ENCODE peak calls at places on chromosomes 1 and 21, in five cellular contexts. I, F, W, S and A are unnamed samples. For H3K27me3, the result is how much of the 10 kb centered on the place peaks cover.

GRCh38 chr1:153513666-153514065 is 22.1 kb downstream of the S100A6 start:
- DNase-seq in S (no peak), W (no peak), F (no peak), I (no peak), A (no peak)

GRCh38 chr1:74468982-74469603 is 43.3 kb downstream of the LRRC53 start:
- DNase-seq in W (no peak), S (no peak), F (no peak), I (no peak), A (no peak)

GRCh38 chr1:98704474-98704873 is 43.0 kb downstream of the SNX7 start:
- DNase-seq in S (no peak), I (no peak), W (no peak), F (no peak), A (no peak)

GRCh38 chr21:18424250-18424649 is 20.7 kb upstream of the TMPRSS15 start:
- DNase-seq in W (no peak), S (no peak), I (no peak), F (no peak), A (no peak)

GRCh38 chr21:45045481-45045880 is 28.9 kb upstream of the ADARB1 start:
- DNase-seq in S (no peak), F (no peak), I (no peak), W (no peak), A (no peak)

GRCh38 chr21:30083120-30083945 is 83.3 kb downstream of the CLDN17 start:
- DNase-seq in I (no peak), W (no peak), S (no peak), F (no peak), A (no peak)

GRCh38 chr1:107225706-107226105 is 84.9 kb downstream of the NTNG1 start:
- DNase-seq in S (no peak), F (no peak), I (no peak), W (no peak), A (no peak)

GRCh38 chr1:216702170-216702569 is 21.1 kb downstream of the ESRRG start:
- DNase-seq in I (no peak), F (no peak), W (no peak), S (no peak), A (no peak)

GRCh38 chr1:115515270-115515669 is 126.5 kb upstream of the VANGL1 start:
- DNase-seq in W (no peak), S (no peak), I (no peak), F (no peak), A (no peak)

GRCh38 chr1:232589111-232589808 is 40.7 kb downstream of the SIPA1L2 start:
- DNase-seq in I (no peak), F (no peak), S (no peak), W (no peak), A (no peak)

DNA sequence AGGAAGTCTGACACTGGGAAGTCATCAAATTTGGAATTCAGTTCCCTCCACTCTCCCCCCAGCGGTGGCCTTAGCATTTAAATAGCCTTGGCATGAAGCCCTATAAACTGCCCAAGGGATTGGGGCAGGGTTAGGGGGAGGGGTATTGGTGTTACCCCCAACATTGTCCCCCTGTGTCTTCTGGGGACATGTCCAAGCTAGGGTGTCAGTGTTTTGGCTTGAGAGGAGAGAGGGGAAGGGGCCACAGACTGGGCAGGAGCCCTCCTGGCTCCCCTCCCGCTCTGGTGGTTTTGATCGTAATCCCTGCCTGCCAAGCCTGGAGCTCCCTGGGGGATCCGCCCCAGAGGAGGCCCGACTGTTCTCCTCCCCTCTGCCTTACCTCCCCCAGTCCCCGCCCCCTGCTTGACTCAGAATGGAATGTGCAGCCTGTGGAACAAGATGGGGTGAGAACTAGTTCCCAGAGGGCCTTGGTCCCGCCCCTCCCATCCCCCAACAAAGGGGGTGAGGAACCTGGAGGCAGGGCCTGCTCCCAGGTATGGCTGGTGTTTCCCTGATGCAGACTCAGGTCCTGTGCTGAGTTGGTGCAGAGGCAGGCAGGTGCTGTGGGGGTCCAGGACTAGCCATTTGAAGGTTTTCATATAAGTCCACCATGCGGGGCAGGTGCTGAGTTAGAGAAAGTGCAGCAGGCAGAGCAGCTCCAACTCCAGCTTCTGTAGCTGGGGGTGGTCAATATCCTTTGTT is 7.4 kb downstream of the SOX13 start:
- DNase-seq in I (peak), F (peak), S (peak), W (peak), A (no peak)
- TF ChIP-seq POLR2AphosphoS5 in I (no peak), F (peak), S (no peak), W (no peak), A (no peak)

GRCh38 chr1:19599810-19600209 is 44.3 kb upstream of the NBL1 start:
- DNase-seq in S (no peak), W (no peak), F (peak), I (no peak), A (no peak)

GRCh38 chr1:19597463-19598309 is 46.4 kb upstream of the NBL1 start:
- DNase-seq in W (no peak), F (peak), S (no peak), I (no peak), A (peak)

GRCh38 chr1:19596065-19596718 is 47.9 kb upstream of the NBL1 start:
- DNase-seq in S (no peak), I (no peak), W (peak), F (no peak), A (no peak)

GRCh38 chr1:19591482-19592093 is 52.5 kb upstream of the NBL1 start:
- DNase-seq in F (no peak), S (no peak), I (no peak), W (no peak), A (no peak)

DNA sequence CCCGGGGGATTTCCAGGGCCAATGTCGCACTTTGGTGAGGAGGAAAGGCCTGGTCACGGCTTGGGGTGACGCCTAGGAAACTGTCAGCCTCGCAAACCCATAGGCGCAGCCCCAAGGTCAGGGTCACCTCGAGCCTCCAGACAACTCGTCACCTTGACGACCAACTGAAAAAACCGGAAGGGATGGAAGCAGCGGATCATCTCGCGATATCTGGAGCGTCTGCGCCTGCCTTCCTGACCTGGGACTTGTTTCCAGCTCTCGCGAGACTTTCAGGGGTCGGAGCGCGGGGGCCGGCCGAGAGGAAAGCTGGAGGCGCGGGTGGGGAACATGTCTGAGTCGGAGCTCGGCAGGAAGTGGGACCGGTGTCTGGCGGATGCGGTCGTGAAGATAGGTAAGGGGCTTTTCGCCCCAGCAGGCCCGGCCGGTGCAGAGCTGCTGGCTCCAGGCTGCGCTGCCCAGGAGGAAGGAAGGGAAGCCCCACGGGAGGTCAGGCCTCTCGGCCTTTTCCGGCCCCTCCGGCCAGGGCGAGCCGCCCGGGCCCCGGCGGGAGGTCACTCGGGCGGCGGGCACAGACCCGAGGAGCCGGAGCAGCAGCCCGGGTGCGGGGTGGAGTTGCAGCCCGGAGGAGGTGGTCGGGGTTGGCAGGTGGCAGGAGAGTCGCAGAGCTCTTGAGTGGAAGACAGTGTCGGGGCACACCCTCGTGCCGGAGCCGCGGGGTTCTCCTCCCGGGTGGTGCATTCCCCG is 47.2 kb upstream of the NBL1 start:
- DNase-seq in W (peak), I (peak), S (peak), F (peak), A (peak)
- TF ChIP-seq POLR2A in W (peak), I (no peak), S (peak), F (peak), A (peak)

GRCh38 chr1:184412472-184412871 is 25.6 kb downstream of the C1orf21 start:
- DNase-seq in F (no peak), S (no peak), I (no peak), W (no peak), A (no peak)
- H3K27me3 ChIP-seq in F (under half), S (under half), I (under half), W (under half), A (under half)

GRCh38 chr1:246111570-246111969 is 395.5 kb downstream of the SMYD3 start:
- DNase-seq in W (no peak), I (no peak), F (no peak), S (no peak), A (no peak)

GRCh38 chr1:246113555-246114095 is 393.5 kb downstream of the SMYD3 start:
- DNase-seq in S (no peak), W (no peak), I (no peak), F (no peak), A (no peak)

GRCh38 chr1:246107516-246108277 is 399.4 kb downstream of the SMYD3 start:
- DNase-seq in I (no peak), S (no peak), F (no peak), W (no peak), A (no peak)

GRCh38 chr1:246108278-246108925 is 398.7 kb downstream of the SMYD3 start:
- DNase-seq in W (no peak), F (no peak), I (no peak), S (no peak), A (no peak)

GRCh38 chr1:246110343-246111219 is 396.5 kb downstream of the SMYD3 start:
- DNase-seq in I (no peak), W (peak), F (no peak), S (no peak), A (no peak)
- TF ChIP-seq POLR2AphosphoS5 in I (peak), W (peak), F (no peak), S (no peak), A (peak)

GRCh38 chr1:25239681-25240541 is 7.3 kb downstream of the RSRP1 start:
- DNase-seq in I (peak), W (peak), F (peak), S (peak), A (peak)
- TF ChIP-seq POLR2A in I (no peak), W (peak), F (peak), S (peak), A (no peak)

GRCh38 chr1:109479901-109480300 is 3.8 kb upstream of the ATXN7L2 start:
- DNase-seq in F (no peak), W (no peak), I (peak), S (no peak), A (no peak)

GRCh38 chr1:109479311-109479710 is 4.4 kb upstream of the ATXN7L2 start:
- DNase-seq in I (peak), F (no peak), S (no peak), W (no peak), A (no peak)

GRCh38 chr1:109477821-109478220 is 5.9 kb upstream of the ATXN7L2 start:
- DNase-seq in F (no peak), S (no peak), W (no peak), I (no peak), A (no peak)

GRCh38 chr1:109476825-109477224 is 6.9 kb upstream of the ATXN7L2 start:
- DNase-seq in W (no peak), F (no peak), I (no peak), S (no peak), A (no peak)

DNA sequence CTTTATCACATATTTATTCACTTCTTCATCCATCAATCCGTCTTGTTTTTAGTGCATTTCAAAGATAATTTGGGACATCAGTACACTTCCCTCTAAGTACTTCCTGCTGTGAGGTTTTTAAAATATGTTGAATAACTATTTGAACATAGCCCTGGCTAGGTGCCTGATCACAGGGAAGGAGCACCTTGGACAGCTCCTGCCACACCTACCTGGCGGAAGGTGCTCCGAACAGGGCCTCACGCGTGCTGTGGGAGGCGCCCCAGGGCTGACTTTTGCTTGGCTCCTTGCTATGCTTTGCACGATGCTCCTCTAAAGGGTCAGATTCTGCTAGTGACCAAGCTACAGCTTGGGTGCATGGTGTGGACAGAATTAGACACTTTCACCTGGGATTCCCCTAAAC is 4.9 kb upstream of the ATXN7L2 start:
- DNase-seq in W (peak), F (no peak), S (no peak), I (peak), A (no peak)
- H3K27me3 ChIP-seq in W (under half), F (under half), S (under half), I (under half), A (under half)

GRCh38 chr1:26025517-26025916 is 3.9 kb downstream of the EXTL1 start:
- DNase-seq in W (no peak), S (no peak), I (no peak), F (no peak), A (no peak)
- TF ChIP-seq POLR2AphosphoS5 in W (no peak), S (no peak), I (no peak), F (no peak), A (no peak)

GRCh38 chr1:16073490-16074104 is at the start of gene FAM131C:
- DNase-seq in W (peak), F (no peak), S (no peak), I (peak), A (no peak)
- TF ChIP-seq POLR2A in W (no peak), F (no peak), S (no peak), I (no peak), A (no peak)